ENCODE peak calls at places on chromosomes 1 and 21, in six cellular contexts. W, M, N, S, H and D are unnamed samples.

GRCh38 chr1:54287821-54288220 is 87.9 kb downstream of the MRPL37 start:
- DNase-seq in W (no peak), M (peak; percentile 87), N (no peak), S (no peak), H (peak; percentile 48), D (peak; percentile 45)

GRCh38 chr21:45805321-45805720 is 161.8 kb downstream of the PCBP3 start:
- DNase-seq in W (no peak), M (peak; percentile 31), N (no peak), S (no peak), H (no peak), D (no peak)

GRCh38 chr1:150875197-150876110 is 945 bp downstream of the ARNT start:
- DNase-seq in W (no peak), M (no peak), N (no peak), S (peak; percentile 26), H (peak; percentile 52), D (no peak)

GRCh38 chr1:177256153-177256814 is 85.5 kb downstream of the BRINP2 start:
- DNase-seq in W (peak; percentile 65), M (peak; percentile 79), N (peak; percentile 79), S (peak; percentile 99), H (peak; percentile 92), D (peak; percentile 89)

GRCh38 chr1:29125237-29125641 is 1.5 kb upstream of the TMEM200B start:
- DNase-seq in W (no peak), M (no peak), N (no peak), S (no peak), H (no peak), D (no peak)

GRCh38 chr1:31750858-31751638 is 13.1 kb downstream of the ADGRB2 start:
- DNase-seq in W (no peak), M (no peak), N (no peak), S (peak; percentile 57), H (peak; percentile 53), D (peak; percentile 64)

GRCh38 chr1:204573563-204573925 is 57.3 kb downstream of the MDM4 start:
- DNase-seq in W (no peak), M (no peak), N (no peak), S (no peak), H (no peak), D (no peak)

GRCh38 chr21:18529253-18529652 is 125.7 kb upstream of the TMPRSS15 start:
- DNase-seq in W (no peak), M (no peak), N (no peak), S (peak; percentile 81), H (peak; percentile 62), D (no peak)

GRCh38 chr1:95793893-95794292 is 559.9 kb downstream of the RWDD3 start:
- DNase-seq in W (no peak), M (no peak), N (no peak), S (no peak), H (no peak), D (no peak)

GRCh38 chr1:227225715-227226346 is 92.5 kb downstream of the CDC42BPA start:
- DNase-seq in W (no peak), M (no peak), N (peak; percentile 25), S (peak; percentile 67), H (peak; percentile 79), D (peak; percentile 91)

GRCh38 chr1:36625959-36626337 is 143.2 kb upstream of the CSF3R start:
- DNase-seq in W (no peak), M (no peak), N (no peak), S (no peak), H (no peak), D (no peak)

GRCh38 chr1:158121604-158122254 is 59.0 kb upstream of the CD1D start:
- DNase-seq in W (no peak), M (no peak), N (peak; percentile 39), S (peak; percentile 55), H (peak; percentile 58), D (peak; percentile 76)

GRCh38 chr21:28317177-28317950 is 675.3 kb downstream of the LTN1 start:
- DNase-seq in W (no peak), M (no peak), N (no peak), S (peak; percentile 14), H (no peak), D (no peak)

GRCh38 chr1:229095325-229095724 is 175.6 kb upstream of the RAB4A start:
- DNase-seq in W (no peak), M (no peak), N (no peak), S (no peak), H (no peak), D (no peak)

GRCh38 chr1:51344602-51345299 is 14.4 kb upstream of the TTC39A start:
- DNase-seq in W (no peak), M (no peak), N (no peak), S (no peak), H (no peak), D (no peak)

GRCh38 chr1:19353596-19353995 is 41.5 kb downstream of the SLC66A1 start:
- DNase-seq in W (no peak), M (no peak), N (no peak), S (no peak), H (no peak), D (no peak)

GRCh38 chr1:112840631-112841624 is 115.1 kb downstream of the SLC16A1 start:
- DNase-seq in W (peak; percentile 39), M (no peak), N (no peak), S (no peak), H (peak; percentile 39), D (no peak)

GRCh38 chr1:16218674-16219071 is 6.2 kb upstream of the ARHGEF19 start:
- DNase-seq in W (no peak), M (no peak), N (no peak), S (no peak), H (no peak), D (no peak)

GRCh38 chr21:20040768-20041167 is 957.4 kb upstream of the NCAM2 start:
- DNase-seq in W (no peak), M (no peak), N (no peak), S (no peak), H (no peak), D (no peak)
- TF ChIP-seq CTCF in W (no peak), M (no peak), N (peak; percentile 30), S (no peak), H (no peak), D (no peak)

GRCh38 chr1:1755852-1756251 is 22.4 kb downstream of the NADK start:
- DNase-seq in W (no peak), M (no peak), N (peak; percentile 20), S (no peak), H (no peak), D (no peak)
- H3K4me3 ChIP-seq in W (no peak overlapping the region), M (no peak overlapping the region), N (no peak overlapping the region), S (no peak overlapping the region), H (no peak overlapping the region), D (no peak overlapping the region)

GRCh38 chr1:10456079-10456478 is 6.2 kb downstream of the CORT start:
- DNase-seq in W (no peak), M (no peak), N (no peak), S (no peak), H (no peak), D (no peak)
- TF ChIP-seq CTCF in W (no peak), M (no peak), N (no peak), S (no peak), H (no peak), D (no peak)

GRCh38 chr1:169891539-169891885 is 2.2 kb downstream of the SCYL3 start:
- DNase-seq in W (no peak), M (no peak), N (peak; percentile 27), S (no peak), H (no peak), D (no peak)

GRCh38 chr1:169889871-169890270 is 3.8 kb downstream of the SCYL3 start:
- DNase-seq in W (no peak), M (no peak), N (no peak), S (no peak), H (no peak), D (no peak)

GRCh38 chr1:169892819-169893644 is 664 bp downstream of the SCYL3 start:
- DNase-seq in W (no peak), M (peak; percentile 73), N (peak; percentile 53), S (peak; percentile 53), H (peak; percentile 40), D (peak; percentile 49)

GRCh38 chr1:169892176-169892818 is 1.4 kb downstream of the SCYL3 start:
- DNase-seq in W (no peak), M (no peak), N (no peak), S (no peak), H (no peak), D (no peak)

DNA sequence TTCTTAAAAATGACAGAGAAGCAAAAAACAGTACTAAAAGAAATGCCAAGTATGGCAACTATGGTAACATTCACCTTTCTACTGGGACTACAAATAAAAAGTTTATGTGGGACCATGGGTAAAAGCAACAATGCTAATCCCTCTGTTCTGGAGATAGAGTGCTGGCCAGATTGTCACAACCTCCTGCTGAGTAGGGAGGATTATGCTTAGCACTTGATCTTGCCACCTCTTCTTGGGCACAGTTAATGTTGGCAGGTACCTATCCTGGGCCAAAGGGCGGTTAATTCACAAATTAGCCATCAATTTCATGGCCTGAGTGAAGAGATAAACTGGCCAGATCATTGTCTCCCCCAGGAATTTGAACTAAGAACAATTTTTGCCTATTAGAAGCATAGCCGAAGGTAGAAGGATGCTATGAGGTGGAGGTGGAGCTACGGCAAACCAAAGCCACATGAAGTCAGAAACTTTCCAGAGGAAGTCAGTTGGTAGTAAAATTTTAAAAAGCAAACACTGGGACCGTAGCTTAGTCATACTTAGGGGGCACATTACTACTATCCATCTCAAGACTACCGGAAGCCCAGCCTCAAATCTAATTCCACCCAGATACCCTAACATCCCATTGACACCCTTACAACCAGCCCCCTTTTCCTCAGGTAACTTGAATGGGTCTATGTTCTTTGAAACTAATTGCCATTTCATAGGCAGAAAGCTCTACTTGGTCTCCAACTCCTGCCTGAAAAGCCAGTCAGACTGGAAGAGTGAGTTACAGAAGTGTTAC is 2.7 kb downstream of the SCYL3 start:
- DNase-seq in W (no peak), M (no peak), N (no peak), S (no peak), H (no peak), D (no peak)
- H3K4me3 ChIP-seq in W (no peak overlapping the region), M (no peak overlapping the region), N (no peak overlapping the region), S (no peak overlapping the region), H (no peak overlapping the region), D (no peak overlapping the region)

DNA sequence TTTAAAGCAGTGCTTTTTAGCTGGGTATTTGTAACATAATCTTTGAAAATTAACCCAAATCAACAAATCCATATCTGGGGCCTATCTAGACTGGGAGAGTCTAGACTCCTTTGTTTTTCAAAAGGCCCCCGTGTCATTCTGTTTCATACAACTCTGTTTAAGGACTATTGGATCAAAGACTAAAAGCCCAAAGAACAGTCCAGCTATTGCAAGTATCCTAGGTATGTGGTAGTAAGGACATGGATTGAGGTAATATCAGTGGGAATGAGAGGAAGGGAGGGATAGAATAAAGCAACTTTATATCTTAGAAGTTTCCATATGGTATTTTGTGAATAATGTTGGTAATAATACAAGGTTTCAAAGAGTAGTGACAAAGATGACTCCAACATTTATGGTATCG is 18.2 kb downstream of the KIF1B start:
- DNase-seq in W (no peak), M (no peak), N (no peak), S (no peak), H (peak; percentile 36), D (no peak)
- TF ChIP-seq CTCF in W (no peak), M (no peak), N (no peak), S (no peak), H (no peak), D (no peak)

DNA sequence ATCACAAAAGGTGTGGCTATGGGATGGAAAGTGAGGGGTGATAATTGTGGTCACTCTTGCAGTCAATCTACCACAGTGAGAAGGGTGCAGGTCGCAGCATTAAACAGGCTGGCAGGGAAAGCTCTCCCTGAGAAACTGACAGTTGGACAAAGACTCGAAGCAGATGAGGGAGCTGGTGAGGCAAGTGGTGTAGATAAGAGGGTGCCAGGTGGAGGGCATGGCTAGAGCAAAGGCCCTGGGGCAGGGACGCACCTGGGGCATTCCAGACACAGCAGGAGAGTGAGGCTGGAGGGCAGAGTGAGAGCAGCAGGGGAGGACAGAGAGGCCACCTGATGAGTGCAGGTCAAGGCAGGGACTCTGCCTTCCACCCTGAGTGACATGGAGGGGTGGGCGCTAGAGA is 264.8 kb downstream of the PRDM2 start:
- DNase-seq in W (no peak), M (no peak), N (no peak), S (no peak), H (no peak), D (no peak)
- H3K4me3 ChIP-seq in W (no peak overlapping the region), M (no peak overlapping the region), N (no peak overlapping the region), S (no peak overlapping the region), H (no peak overlapping the region), D (no peak overlapping the region)